ENCODE peak calls at places on chromosomes 11 and 22, in eight cellular contexts. One of them, this sample, is unnamed.

GRCh38 chr11:69930081-69931059 is 111.2 kb upstream of the FGF3 start:
- DNase-seq in Jurkat, Clone E6-1: no peak
- DNase-seq in BJ: no peak
- DNase-seq in psoas muscle: peak
- DNase-seq in LNCaP clone FGC: no peak
- DNase-seq in CD8-positive, alpha-beta T cell: no peak
- DNase-seq in Panc1: no peak
- DNase-seq in transverse colon: no peak
- DNase-seq in this sample: no peak

GRCh38 chr22:45139693-45140092 is 24.0 kb upstream of the NUP50 start:
- DNase-seq in transverse colon: no peak
- DNase-seq in BJ: no peak
- DNase-seq in CD8-positive, alpha-beta T cell: no peak
- DNase-seq in psoas muscle: no peak
- DNase-seq in LNCaP clone FGC: no peak
- DNase-seq in Jurkat, Clone E6-1: no peak
- DNase-seq in Panc1: no peak
- DNase-seq in this sample: no peak

GRCh38 chr11:23403210-23404185 is 543.2 kb upstream of the CCDC179 start:
- DNase-seq in Panc1: no peak
- DNase-seq in BJ: no peak
- DNase-seq in Jurkat, Clone E6-1: no peak
- DNase-seq in psoas muscle: no peak
- DNase-seq in CD8-positive, alpha-beta T cell: no peak
- DNase-seq in LNCaP clone FGC: no peak
- DNase-seq in transverse colon: no peak
- DNase-seq in this sample: no peak

GRCh38 chr11:13339196-13340153 is 61.9 kb downstream of the BMAL1 start:
- DNase-seq in Panc1: peak
- DNase-seq in LNCaP clone FGC: peak
- DNase-seq in Jurkat, Clone E6-1: peak
- DNase-seq in CD8-positive, alpha-beta T cell: peak
- DNase-seq in transverse colon: no peak
- DNase-seq in BJ: peak
- DNase-seq in psoas muscle: no peak
- DNase-seq in this sample: peak

GRCh38 chr22:41800348-41801146 is at the start of gene CCDC134:
- DNase-seq in Jurkat, Clone E6-1: peak
- DNase-seq in psoas muscle: peak
- DNase-seq in transverse colon: peak
- DNase-seq in Panc1: no peak
- DNase-seq in CD8-positive, alpha-beta T cell: peak
- DNase-seq in LNCaP clone FGC: peak
- DNase-seq in BJ: no peak
- DNase-seq in this sample: peak

GRCh38 chr11:89203814-89204213 is 26.1 kb downstream of the TYR start:
- DNase-seq in psoas muscle: no peak
- DNase-seq in transverse colon: no peak
- DNase-seq in Jurkat, Clone E6-1: no peak
- DNase-seq in CD8-positive, alpha-beta T cell: no peak
- DNase-seq in LNCaP clone FGC: no peak
- DNase-seq in Panc1: no peak
- DNase-seq in BJ: no peak
- DNase-seq in this sample: no peak

GRCh38 chr11:104728927-104729326 is 169.3 kb downstream of the CASP12 start:
- DNase-seq in Panc1: no peak
- DNase-seq in transverse colon: no peak
- DNase-seq in LNCaP clone FGC: no peak
- DNase-seq in CD8-positive, alpha-beta T cell: no peak
- DNase-seq in Jurkat, Clone E6-1: no peak
- DNase-seq in psoas muscle: no peak
- DNase-seq in BJ: no peak
- DNase-seq in this sample: no peak

GRCh38 chr11:7668911-7669310 is 4.4 kb downstream of the CYB5R2 start:
- DNase-seq in Jurkat, Clone E6-1: no peak
- DNase-seq in BJ: no peak
- DNase-seq in CD8-positive, alpha-beta T cell: no peak
- DNase-seq in Panc1: no peak
- DNase-seq in LNCaP clone FGC: no peak
- DNase-seq in transverse colon: no peak
- DNase-seq in psoas muscle: no peak
- DNase-seq in this sample: no peak

GRCh38 chr11:28674432-28675076 is 566.4 kb downstream of the METTL15 start:
- DNase-seq in psoas muscle: no peak
- DNase-seq in Panc1: no peak
- DNase-seq in Jurkat, Clone E6-1: no peak
- DNase-seq in transverse colon: no peak
- DNase-seq in BJ: peak
- DNase-seq in CD8-positive, alpha-beta T cell: no peak
- DNase-seq in LNCaP clone FGC: no peak
- DNase-seq in this sample: peak

GRCh38 chr11:75237050-75237449 is 3.5 kb upstream of the TPBGL start:
- DNase-seq in BJ: no peak
- DNase-seq in Jurkat, Clone E6-1: no peak
- DNase-seq in transverse colon: no peak
- DNase-seq in CD8-positive, alpha-beta T cell: no peak
- DNase-seq in Panc1: no peak
- DNase-seq in psoas muscle: no peak
- DNase-seq in LNCaP clone FGC: no peak
- DNase-seq in this sample: no peak

GRCh38 chr11:73258104-73258684 is 13.9 kb upstream of the P2RY6 start:
- DNase-seq in BJ: no peak
- DNase-seq in psoas muscle: no peak
- DNase-seq in Panc1: no peak
- DNase-seq in transverse colon: no peak
- DNase-seq in LNCaP clone FGC: no peak
- DNase-seq in CD8-positive, alpha-beta T cell: no peak
- DNase-seq in Jurkat, Clone E6-1: no peak
- DNase-seq in this sample: no peak

DNA sequence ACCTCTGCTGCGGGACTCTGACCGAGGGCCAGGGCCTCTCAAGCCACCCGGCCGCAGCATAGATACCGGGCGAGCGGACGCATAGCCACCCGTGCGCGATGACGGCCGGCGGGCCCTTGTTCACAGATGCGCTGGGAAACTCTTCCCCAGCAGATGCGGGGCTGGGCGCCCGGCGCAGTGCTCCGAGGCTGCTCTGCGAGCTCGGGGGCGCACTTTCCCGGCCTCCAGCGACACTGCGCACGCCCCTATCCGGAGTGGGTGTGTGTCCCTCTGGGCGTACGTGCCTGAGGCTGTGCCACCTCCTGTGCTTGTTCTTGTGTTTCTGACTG is 104.7 kb upstream of the E2F8 start:
- DNase-seq in Jurkat, Clone E6-1: no peak
- DNase-seq in Panc1: no peak
- DNase-seq in BJ: no peak
- DNase-seq in CD8-positive, alpha-beta T cell: no peak
- DNase-seq in transverse colon: no peak
- DNase-seq in LNCaP clone FGC: no peak
- DNase-seq in psoas muscle: peak
- DNase-seq in this sample: peak
- H3K4me3 ChIP-seq in Jurkat, Clone E6-1: no peak
- H3K4me3 ChIP-seq in Panc1: peak
- H3K4me3 ChIP-seq in BJ: peak
- H3K4me3 ChIP-seq in CD8-positive, alpha-beta T cell: no peak
- H3K4me3 ChIP-seq in transverse colon: peak
- H3K4me3 ChIP-seq in LNCaP clone FGC: no peak
- H3K4me3 ChIP-seq in psoas muscle: peak
- H3K4me3 ChIP-seq in this sample: peak

GRCh38 chr11:898160-898517 is 12.5 kb downstream of the CHID1 start:
- DNase-seq in LNCaP clone FGC: no peak
- DNase-seq in Panc1: no peak
- DNase-seq in psoas muscle: peak
- DNase-seq in Jurkat, Clone E6-1: no peak
- DNase-seq in CD8-positive, alpha-beta T cell: no peak
- DNase-seq in transverse colon: no peak
- DNase-seq in BJ: no peak
- DNase-seq in this sample: peak

GRCh38 chr11:898540-899190 is 11.9 kb downstream of the CHID1 start:
- DNase-seq in LNCaP clone FGC: no peak
- DNase-seq in Jurkat, Clone E6-1: no peak
- DNase-seq in CD8-positive, alpha-beta T cell: no peak
- DNase-seq in transverse colon: no peak
- DNase-seq in psoas muscle: peak
- DNase-seq in Panc1: no peak
- DNase-seq in BJ: no peak
- DNase-seq in this sample: peak

GRCh38 chr11:895331-896223 is 15.0 kb downstream of the CHID1 start:
- DNase-seq in LNCaP clone FGC: no peak
- DNase-seq in Jurkat, Clone E6-1: no peak
- DNase-seq in Panc1: no peak
- DNase-seq in CD8-positive, alpha-beta T cell: no peak
- DNase-seq in psoas muscle: no peak
- DNase-seq in BJ: no peak
- DNase-seq in transverse colon: no peak
- DNase-seq in this sample: no peak

GRCh38 chr11:899724-900123 is 10.9 kb downstream of the CHID1 start:
- DNase-seq in CD8-positive, alpha-beta T cell: no peak
- DNase-seq in BJ: no peak
- DNase-seq in Panc1: no peak
- DNase-seq in LNCaP clone FGC: no peak
- DNase-seq in transverse colon: no peak
- DNase-seq in Jurkat, Clone E6-1: no peak
- DNase-seq in psoas muscle: no peak
- DNase-seq in this sample: no peak

DNA sequence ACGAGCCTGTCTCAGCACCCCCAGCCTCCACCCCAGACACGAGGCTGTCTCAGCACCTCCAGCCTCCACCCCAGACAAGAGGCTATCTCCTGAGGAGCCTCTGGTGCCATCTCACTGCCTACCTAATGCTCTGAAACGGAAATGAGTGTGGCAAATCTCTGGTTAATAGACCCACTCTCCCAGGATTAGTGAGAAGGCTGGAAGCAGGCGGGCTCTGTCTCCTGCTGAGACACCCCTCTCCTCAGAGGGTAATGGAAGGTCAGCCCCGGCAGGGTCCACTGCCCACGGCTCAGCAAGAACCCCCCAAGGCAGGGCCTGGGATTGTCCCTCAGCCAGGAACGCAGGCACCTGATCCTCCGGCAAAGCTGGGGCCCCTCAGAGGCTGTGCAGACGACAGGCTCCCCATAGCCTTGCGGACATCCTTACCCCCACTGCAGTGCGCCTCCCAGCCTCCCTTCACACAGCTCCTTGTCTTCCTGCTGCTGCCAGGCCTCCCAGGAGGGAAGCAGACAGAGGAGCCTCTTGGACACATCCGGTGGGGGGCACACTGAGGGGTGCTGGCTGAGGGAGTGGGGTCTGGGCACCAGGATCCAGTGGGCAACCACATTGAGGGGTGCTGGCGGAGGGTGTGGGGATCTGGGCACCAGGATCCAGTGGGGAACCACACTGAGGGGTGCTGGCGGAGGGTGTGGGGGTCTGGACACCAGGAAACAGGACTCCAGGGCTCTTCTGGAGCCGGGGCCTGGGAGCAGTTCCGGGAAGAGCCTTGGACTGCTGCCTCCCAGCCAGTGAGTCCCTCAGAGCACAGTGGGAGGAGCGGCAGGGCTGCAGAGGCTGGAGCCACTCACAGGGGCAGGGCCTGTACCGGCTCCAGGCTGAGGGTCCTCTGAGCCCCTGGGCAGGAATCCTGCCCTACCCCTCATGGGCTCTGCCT is 13.1 kb downstream of the CHID1 start:
- DNase-seq in CD8-positive, alpha-beta T cell: no peak
- DNase-seq in BJ: no peak
- DNase-seq in psoas muscle: no peak
- DNase-seq in LNCaP clone FGC: no peak
- DNase-seq in Jurkat, Clone E6-1: no peak
- DNase-seq in Panc1: no peak
- DNase-seq in transverse colon: no peak
- DNase-seq in this sample: no peak
- H3K4me3 ChIP-seq in CD8-positive, alpha-beta T cell: no peak
- H3K4me3 ChIP-seq in BJ: no peak
- H3K4me3 ChIP-seq in psoas muscle: no peak
- H3K4me3 ChIP-seq in LNCaP clone FGC: no peak
- H3K4me3 ChIP-seq in Jurkat, Clone E6-1: no peak
- H3K4me3 ChIP-seq in Panc1: no peak
- H3K4me3 ChIP-seq in transverse colon: no peak
- H3K4me3 ChIP-seq in this sample: no peak

DNA sequence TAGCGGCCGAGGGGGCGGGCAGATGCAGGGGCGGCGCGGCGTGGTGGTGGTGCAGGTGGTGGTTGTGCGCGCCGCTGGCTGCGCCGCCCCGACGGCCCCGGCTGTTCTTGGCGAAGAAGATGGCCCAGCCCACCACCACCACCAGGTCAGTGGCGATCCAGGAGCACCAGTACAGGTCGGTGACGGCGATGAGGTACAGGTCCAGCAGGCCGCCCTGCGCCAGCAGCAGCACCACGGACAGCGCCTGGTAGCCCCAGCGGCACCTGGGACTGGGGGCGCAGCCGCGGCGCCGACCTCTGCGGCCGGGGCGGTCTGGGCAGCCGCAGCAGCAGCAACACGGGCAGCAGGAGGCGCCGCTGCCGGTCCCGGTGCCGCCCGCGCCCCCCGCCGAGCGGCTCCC is 879 bp downstream of the TMEM121B start:
- DNase-seq in BJ: no peak
- DNase-seq in CD8-positive, alpha-beta T cell: peak
- DNase-seq in transverse colon: peak
- DNase-seq in Jurkat, Clone E6-1: no peak
- DNase-seq in LNCaP clone FGC: no peak
- DNase-seq in Panc1: no peak
- DNase-seq in psoas muscle: peak
- DNase-seq in this sample: peak
- H3K4me3 ChIP-seq in BJ: no peak
- H3K4me3 ChIP-seq in CD8-positive, alpha-beta T cell: no peak
- H3K4me3 ChIP-seq in transverse colon: peak
- H3K4me3 ChIP-seq in Jurkat, Clone E6-1: peak
- H3K4me3 ChIP-seq in LNCaP clone FGC: no peak
- H3K4me3 ChIP-seq in Panc1: no peak
- H3K4me3 ChIP-seq in psoas muscle: peak
- H3K4me3 ChIP-seq in this sample: no peak

DNA sequence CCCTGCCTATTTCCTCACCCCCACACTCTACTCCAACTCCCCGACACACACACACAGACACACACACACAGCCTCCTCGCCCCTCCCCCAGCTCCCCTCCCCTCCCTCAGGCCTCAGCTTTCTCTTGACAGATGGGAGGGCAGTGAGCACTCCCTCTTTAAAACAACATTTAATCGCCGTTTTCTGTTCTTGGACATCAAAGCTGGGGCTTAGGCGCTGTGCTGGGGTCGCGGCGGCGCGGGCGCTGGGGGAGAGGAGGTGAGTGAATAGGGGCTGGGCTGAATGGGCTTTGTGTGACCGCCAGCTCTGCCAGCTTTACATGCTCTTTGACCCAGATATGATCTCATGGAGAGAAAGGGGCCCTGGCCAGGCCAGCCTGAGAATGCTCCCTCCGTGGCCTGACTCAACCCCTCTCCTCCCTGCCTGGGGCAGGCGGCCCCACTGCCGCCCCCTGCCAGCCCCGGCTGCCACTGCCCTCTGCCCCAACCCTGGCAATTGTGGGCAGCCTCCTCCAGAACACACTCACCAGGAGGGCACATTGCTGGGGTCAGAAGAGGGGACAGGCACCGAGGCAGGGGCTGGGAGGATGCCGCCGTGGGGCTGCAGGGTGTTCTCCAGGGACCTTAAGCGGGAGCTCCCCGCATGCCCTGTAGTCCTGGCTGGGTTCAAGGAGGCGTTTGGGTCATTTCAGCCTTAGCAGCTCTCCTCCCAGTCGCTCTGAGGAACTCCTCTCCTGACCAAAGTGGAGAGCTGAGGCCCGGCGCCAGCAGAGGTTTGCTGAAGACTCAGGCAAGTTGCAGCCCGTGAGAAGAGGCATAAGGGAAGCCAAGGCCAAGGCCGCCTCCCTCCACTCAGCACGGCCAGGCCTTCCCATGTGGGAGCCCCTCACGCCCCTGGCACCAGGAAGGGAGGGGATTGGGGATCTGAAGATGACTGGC is 38.3 kb upstream of the NNMT start:
- DNase-seq in CD8-positive, alpha-beta T cell: no peak
- DNase-seq in Jurkat, Clone E6-1: no peak
- DNase-seq in BJ: no peak
- DNase-seq in Panc1: no peak
- DNase-seq in psoas muscle: peak
- DNase-seq in LNCaP clone FGC: no peak
- DNase-seq in transverse colon: no peak
- DNase-seq in this sample: peak
- H3K4me3 ChIP-seq in CD8-positive, alpha-beta T cell: no peak
- H3K4me3 ChIP-seq in Jurkat, Clone E6-1: no peak
- H3K4me3 ChIP-seq in BJ: no peak
- H3K4me3 ChIP-seq in Panc1: no peak
- H3K4me3 ChIP-seq in psoas muscle: peak
- H3K4me3 ChIP-seq in LNCaP clone FGC: no peak
- H3K4me3 ChIP-seq in transverse colon: no peak
- H3K4me3 ChIP-seq in this sample: no peak